ENCODE peak calls at places on chromosomes 3 and 15, in eight cellular contexts. Y is NCI-H524 treated with DMSO at 0.1 percent for 48 hours, B is HS-5, H is WTC11, I is cardiac fibroblast, N is heart right ventricle, Z is hepatic stellate cell, K is endothelial cell. R is an unnamed sample.

GRCh38 chr3:174397848-174398247 is 461.3 kb upstream of the NAALADL2 start:
- DNase-seq in Y (peak), B (peak), H (no peak), I (peak), N (no peak), Z (no peak), K (no peak), R (no peak)

GRCh38 chr15:45634442-45635190 is at the start of gene SQOR:
- DNase-seq in Y (no peak), B (no peak), H (peak), I (peak), N (peak), Z (peak), K (peak), R (peak)

GRCh38 chr3:170410428-170411029 is 8.1 kb upstream of the CLDN11 start:
- DNase-seq in Y (peak), B (no peak), H (no peak), I (peak), N (no peak), Z (no peak), K (no peak), R (no peak)

GRCh38 chr15:100216177-100216576 is 125.6 kb downstream of the ADAMTS17 start:
- DNase-seq in Y (no peak), B (no peak), H (no peak), I (peak), N (no peak), Z (no peak), K (no peak), R (no peak)

GRCh38 chr15:47750740-47751262 is 33.5 kb downstream of the SEMA6D start:
- DNase-seq in Y (no peak), B (no peak), H (no peak), I (no peak), N (no peak), Z (no peak), K (no peak), R (no peak)

GRCh38 chr3:171768281-171768925 is 41.9 kb downstream of the PLD1 start:
- DNase-seq in Y (no peak), B (no peak), H (no peak), I (peak), N (peak), Z (no peak), K (no peak), R (no peak)

GRCh38 chr3:4373669-4374068 is 70.5 kb downstream of the SETMAR start:
- DNase-seq in Y (no peak), B (no peak), H (no peak), I (no peak), N (no peak), Z (no peak), K (no peak), R (no peak)

GRCh38 chr3:194661946-194662345 is 10.0 kb downstream of the LSG1 start:
- DNase-seq in Y (peak), B (no peak), H (no peak), I (no peak), N (no peak), Z (no peak), K (no peak), R (no peak)

GRCh38 chr15:34708422-34708821 is 46.4 kb downstream of the GJD2 start:
- DNase-seq in Y (peak), B (no peak), H (no peak), I (peak), N (no peak), Z (peak), K (no peak), R (no peak)

GRCh38 chr3:50226888-50227389 is 9.1 kb upstream of the GNAI2 start:
- DNase-seq in Y (no peak), B (no peak), H (peak), I (peak), N (no peak), Z (peak), K (peak), R (peak)

GRCh38 chr3:144462337-144462736 is 490.7 kb downstream of the DIPK2A start:
- DNase-seq in Y (no peak), B (no peak), H (no peak), I (no peak), N (no peak), Z (no peak), K (no peak), R (no peak)

GRCh38 chr3:50491023-50491422 is 12.4 kb downstream of the CACNA2D2 start:
- DNase-seq in Y (no peak), B (no peak), H (no peak), I (no peak), N (no peak), Z (no peak), K (no peak), R (no peak)

GRCh38 chr3:161915283-161915682 is 418.7 kb downstream of the OTOL1 start:
- DNase-seq in Y (no peak), B (no peak), H (no peak), I (no peak), N (no peak), Z (no peak), K (no peak), R (no peak)

GRCh38 chr3:49362579-49362978 is 4.4 kb upstream of the GPX1 start:
- DNase-seq in Y (no peak), B (no peak), H (no peak), I (no peak), N (no peak), Z (no peak), K (no peak), R (no peak)

GRCh38 chr15:39631357-39631756 is 50.5 kb downstream of the THBS1 start:
- DNase-seq in Y (no peak), B (no peak), H (no peak), I (no peak), N (no peak), Z (no peak), K (no peak), R (no peak)

GRCh38 chr15:36422631-36423030 is 156.8 kb upstream of the CDIN1 start:
- DNase-seq in Y (no peak), B (no peak), H (no peak), I (no peak), N (no peak), Z (no peak), K (no peak), R (no peak)

R was measured in H54.